ENCODE peak calls at places on chromosomes 7 and 10, in four cellular contexts. R, A, D and I are unnamed samples.

GRCh38 chr10:91603931-91604331 is 28.9 kb downstream of the PPP1R3C start:
- DNase-seq in R (no peak), D (no peak), A (peak; percentile 98), I (no peak)

GRCh38 chr7:81534446-81534845 is 235.4 kb downstream of the HGF start:
- DNase-seq in A (peak; percentile 7), D (no peak), R (no peak), I (no peak)

GRCh38 chr10:43214071-43214955 is 52.6 kb downstream of the RASGEF1A start:
- DNase-seq in D (no peak), A (peak; percentile 59), R (peak; percentile 27), I (no peak)

GRCh38 chr7:2520131-2520807 is 695 bp downstream of the LFNG start:
- DNase-seq in A (no peak), D (no peak), R (no peak), I (peak; percentile 18)

GRCh38 chr7:19061331-19061730 is 56.1 kb downstream of the TWIST1 start:
- DNase-seq in A (peak; percentile 6), R (peak; percentile 10), D (no peak), I (no peak)

GRCh38 chr10:33675235-33675634 is 340.8 kb upstream of the NRP1 start:
- DNase-seq in D (no peak), A (no peak), R (no peak), I (no peak)

GRCh38 chr7:1653500-1653899 is 16.6 kb upstream of the ELFN1 start:
- DNase-seq in A (no peak), R (no peak), D (no peak), I (no peak)

GRCh38 chr7:146701166-146701565 is 584.6 kb downstream of the CNTNAP2 start:
- DNase-seq in R (no peak), D (no peak), A (no peak), I (no peak)

GRCh38 chr7:144011458-144012230 is 11.5 kb downstream of the OR6B1 start:
- DNase-seq in A (no peak), D (no peak), R (peak; percentile 51), I (no peak)

GRCh38 chr7:142332421-142332820 is 74.6 kb upstream of the PRSS58 start:
- DNase-seq in D (no peak), R (no peak), A (no peak), I (no peak)

GRCh38 chr7:41624818-41625217 is 78.1 kb downstream of the INHBA start:
- DNase-seq in R (peak; percentile 69), A (peak; percentile 16), D (no peak), I (peak; percentile 17)

GRCh38 chr7:45457591-45457990 is 116.6 kb upstream of the ADCY1 start:
- DNase-seq in D (no peak), R (no peak), A (peak; percentile 34), I (no peak)

GRCh38 chr10:31803606-31804195 is 124.9 kb downstream of the ARHGAP12 start:
- DNase-seq in A (peak; percentile 59), R (no peak), D (no peak), I (no peak)

GRCh38 chr7:142476077-142476476 is 218.2 kb upstream of the PRSS58 start:
- DNase-seq in D (no peak), R (no peak), A (peak; percentile 67), I (no peak)

GRCh38 chr7:36658603-36659516 is 65.4 kb downstream of the AOAH start:
- DNase-seq in R (peak; percentile 94), A (peak; percentile 95), D (no peak), I (peak; percentile 87)

GRCh38 chr10:79381804-79382221 is 34.5 kb downstream of the PPIF start:
- DNase-seq in A (peak; percentile 90), D (no peak), R (peak; percentile 84), I (peak; percentile 82)

DNA sequence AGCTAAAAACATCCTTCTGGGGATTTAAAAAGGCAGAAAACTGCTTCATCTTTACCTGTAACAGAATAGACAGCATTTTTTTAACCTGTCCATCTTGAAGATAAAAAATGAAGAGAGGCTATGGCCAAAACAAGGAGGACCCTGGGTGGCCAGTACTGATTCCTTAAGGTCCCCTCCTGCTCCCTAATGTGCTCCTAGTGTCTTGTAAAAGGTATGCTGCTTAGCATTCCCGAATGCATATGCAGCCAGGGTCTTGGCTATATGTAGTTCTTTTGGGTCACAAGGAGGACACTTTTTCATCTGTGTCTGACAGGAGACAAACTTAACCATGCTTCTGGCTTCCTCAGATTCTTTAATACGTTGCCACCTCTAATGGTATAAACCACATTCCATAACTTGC is 93.9 kb upstream of the SLC13A1 start:
- DNase-seq in R (no peak), A (no peak), D (no peak), I (no peak)
- H3K36me3 ChIP-seq in R (no peaks in the 10 kb centered on the region), A (no peaks in the 10 kb centered on the region), D (no peaks in the 10 kb centered on the region), I (no peaks in the 10 kb centered on the region)

GRCh38 chr7:155813791-155814568 is 1.7 kb upstream of the SHH start:
- DNase-seq in R (no peak), A (no peak), D (no peak), I (no peak)

GRCh38 chr7:155811895-155812761 is at the start of gene SHH:
- DNase-seq in R (peak; percentile 33), A (peak; percentile 25), D (no peak), I (no peak)

GRCh38 chr7:155814569-155815276 is 2.5 kb upstream of the SHH start:
- DNase-seq in D (no peak), R (peak; percentile 17), A (no peak), I (no peak)

GRCh38 chr7:155811560-155811894 is 736 bp downstream of the SHH start:
- DNase-seq in A (no peak), D (no peak), R (no peak), I (no peak)

GRCh38 chr7:155813125-155813524 is 862 bp upstream of the SHH start:
- DNase-seq in A (no peak), D (no peak), R (no peak), I (no peak)
- H3K27me3 ChIP-seq in A (peaks cover 53% of the 10 kb centered on the region), D (no peaks in the 10 kb centered on the region), R (peaks cover 66% of the 10 kb centered on the region), I (peaks cover 21% of the 10 kb centered on the region)

GRCh38 chr7:134639061-134639460 is 7.6 kb upstream of the BPGM start:
- DNase-seq in A (no peak), R (no peak), D (no peak), I (no peak)
- H3K9me3 ChIP-seq in A (no peaks in the 10 kb centered on the region), R (no peaks in the 10 kb centered on the region), D (no peaks in the 10 kb centered on the region), I (no peaks in the 10 kb centered on the region)

GRCh38 chr10:95610727-95611126 is 45.8 kb downstream of the ALDH18A1 start:
- DNase-seq in D (no peak), R (no peak), A (no peak), I (no peak)
- H3K36me3 ChIP-seq in D (peaks cover 12% of the 10 kb centered on the region), R (peaks cover 67% of the 10 kb centered on the region), A (peaks cover 21% of the 10 kb centered on the region), I (peaks cover 77% of the 10 kb centered on the region)

DNA sequence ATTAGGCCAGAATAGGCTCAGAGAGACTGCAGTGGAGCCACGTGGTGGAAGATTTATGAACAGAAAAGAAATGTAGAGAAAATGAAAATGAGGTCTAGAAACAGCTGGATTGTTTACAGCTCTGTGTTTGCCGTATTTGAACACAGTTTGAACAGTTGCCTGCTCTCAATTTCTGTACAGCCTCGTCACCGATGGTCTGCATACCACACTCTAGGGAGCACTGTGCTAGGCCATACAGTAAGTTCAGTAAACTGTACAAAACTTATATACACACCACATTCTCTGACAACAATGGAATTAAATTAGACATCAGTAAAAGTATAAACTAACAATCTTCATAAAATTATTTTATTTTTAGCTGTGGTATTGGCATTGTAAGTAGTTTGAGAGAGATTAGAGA is 11.1 kb upstream of the CYP2E1 start:
- DNase-seq in D (no peak), R (peak; percentile 8), A (no peak), I (no peak)
- H3K27me3 ChIP-seq in D (no peaks in the 10 kb centered on the region), R (no peaks in the 10 kb centered on the region), A (no peaks in the 10 kb centered on the region), I (no peaks in the 10 kb centered on the region)

GRCh38 chr10:111344804-111345203 is 268.0 kb downstream of the ADRA2A start:
- DNase-seq in D (no peak), R (no peak), A (no peak), I (peak; percentile 5)

GRCh38 chr10:111348049-111348448 is 271.2 kb downstream of the ADRA2A start:
- DNase-seq in R (no peak), D (no peak), A (no peak), I (no peak)

GRCh38 chr10:111347386-111348005 is 270.7 kb downstream of the ADRA2A start:
- DNase-seq in R (no peak), D (no peak), A (no peak), I (no peak)
- H3K9me3 ChIP-seq in R (peaks cover 3% of the 10 kb centered on the region), D (peaks cover 5% of the 10 kb centered on the region), A (no peaks in the 10 kb centered on the region), I (no peaks in the 10 kb centered on the region)

GRCh38 chr7:100066953-100067352 is 14.6 kb downstream of the ZNF3 start:
- DNase-seq in D (no peak), R (no peak), A (no peak), I (no peak)

GRCh38 chr7:100061518-100062193 is 12.1 kb downstream of the ZSCAN21 start:
- DNase-seq in A (no peak), D (no peak), R (no peak), I (no peak)

GRCh38 chr7:100064162-100064561 is 14.6 kb downstream of the ZSCAN21 start:
- DNase-seq in R (no peak), A (no peak), D (no peak), I (no peak)

GRCh38 chr7:100063376-100063775 is 13.8 kb downstream of the ZSCAN21 start:
- DNase-seq in R (no peak), D (no peak), A (no peak), I (no peak)

GRCh38 chr7:100065452-100066186 is 15.9 kb downstream of the ZNF3 start:
- DNase-seq in D (no peak), A (peak; percentile 66), R (peak; percentile 70), I (no peak)
- H3K36me3 ChIP-seq in D (peaks cover 4% of the 10 kb centered on the region), A (peaks cover 9% of the 10 kb centered on the region), R (peaks cover 52% of the 10 kb centered on the region), I (peaks cover 11% of the 10 kb centered on the region)

DNA sequence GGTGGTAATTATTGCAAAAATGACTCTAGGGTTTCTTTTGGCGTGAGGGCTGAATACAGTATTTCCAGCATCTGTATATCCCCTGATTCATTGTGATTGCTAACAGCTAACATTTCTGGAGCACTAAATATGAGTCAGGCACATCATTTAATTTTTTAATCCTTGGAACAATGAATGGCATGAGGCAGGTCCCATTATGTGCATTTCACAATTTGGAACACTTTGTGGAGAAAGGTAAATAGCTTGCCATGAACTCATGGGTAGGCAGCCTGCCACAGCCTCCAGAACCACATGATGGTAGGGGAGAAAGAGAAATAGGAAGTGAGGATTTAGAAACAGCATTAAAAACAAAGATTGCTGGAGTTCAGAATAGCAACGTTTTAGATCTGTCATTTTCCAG is 1.7 kb downstream of the NPTX2 start:
- DNase-seq in A (no peak), R (no peak), D (no peak), I (peak; percentile 18)
- H3K27me3 ChIP-seq in A (no peaks in the 10 kb centered on the region), R (peaks cover 4% of the 10 kb centered on the region), D (no peaks in the 10 kb centered on the region), I (peaks cover 15% of the 10 kb centered on the region)